ENCODE peak calls at places on chromosomes 6 and 20, in four cellular contexts. H is K562, P is GM12878, Y is GM12891. T is an unnamed sample.

GRCh38 chr6:31122803-31123706 is 2.8 kb upstream of the CDSN start:
- DNase-seq in P (no peak), Y (no peak), H (peak; percentile 55), T (no peak)

GRCh38 chr6:111992851-111993250 is 61.1 kb upstream of the CCN6 start:
- DNase-seq in P (no peak), H (no peak), Y (no peak), T (no peak)

GRCh38 chr6:27758471-27758870 is 153.7 kb downstream of the OR2B2 start:
- DNase-seq in P (no peak), H (peak; percentile 14), Y (no peak), T (no peak)

GRCh38 chr6:33492093-33492492 is 37.7 kb downstream of the ZBTB9 start:
- DNase-seq in H (no peak), P (no peak), Y (no peak), T (no peak)

GRCh38 chr6:134331255-134331654 is 13.3 kb upstream of the SGK1 start:
- DNase-seq in H (no peak), P (no peak), Y (no peak), T (no peak)

GRCh38 chr6:147382945-147383554 is 125.4 kb upstream of the SAMD5 start:
- DNase-seq in P (no peak), Y (no peak), H (peak; percentile 34), T (no peak)

GRCh38 chr6:154593122-154593521 is 82.6 kb upstream of the CNKSR3 start:
- DNase-seq in P (no peak), Y (no peak), H (peak; percentile 44), T (no peak)

GRCh38 chr20:63626424-63627128 is at the start of gene GMEB2:
- DNase-seq in Y (peak; percentile 80), H (peak; percentile 87), P (no peak), T (peak; percentile 71)

GRCh38 chr20:1313236-1313964 is 15.5 kb downstream of the SDCBP2 start:
- DNase-seq in H (peak; percentile 70), P (no peak), Y (peak; percentile 83), T (no peak)

GRCh38 chr20:53606364-53606985 is 12.8 kb upstream of the ZNF217 start:
- DNase-seq in Y (no peak), P (no peak), H (no peak), T (no peak)

GRCh38 chr6:14066782-14067406 is 50.7 kb upstream of the CD83 start:
- DNase-seq in Y (peak; percentile 37), H (peak; percentile 72), P (no peak), T (peak; percentile 26)

GRCh38 chr6:145836170-145836569 is 21.6 kb upstream of the FBXO30 start:
- DNase-seq in P (no peak), Y (no peak), H (no peak), T (no peak)
- TF ChIP-seq SPI1 in P (no peak), Y (no peak), H (no peak), T (no peak)

GRCh38 chr20:19868383-19868782 is 110.3 kb downstream of the RIN2 start:
- DNase-seq in P (no peak), H (no peak), Y (no peak), T (peak; percentile 28)

GRCh38 chr20:19866070-19866469 is 108.0 kb downstream of the RIN2 start:
- DNase-seq in H (no peak), Y (no peak), P (no peak), T (no peak)

GRCh38 chr20:19867074-19867473 is 109.0 kb downstream of the RIN2 start:
- DNase-seq in P (no peak), H (no peak), Y (no peak), T (peak; percentile 7)

GRCh38 chr20:19864130-19864529 is 106.1 kb downstream of the RIN2 start:
- DNase-seq in Y (no peak), H (no peak), P (no peak), T (no peak)

GRCh38 chr20:19867940-19868371 is 109.9 kb downstream of the RIN2 start:
- DNase-seq in Y (no peak), H (no peak), P (no peak), T (peak; percentile 78)
- TF ChIP-seq SPI1 in Y (no peak), H (no peak), P (no peak), T (peak; percentile 15)

GRCh38 chr20:46757135-46757534 is 47.7 kb downstream of the SLC2A10 start:
- DNase-seq in Y (no peak), P (no peak), H (no peak), T (no peak)

GRCh38 chr20:46755483-46756417 is 46.3 kb downstream of the SLC2A10 start:
- DNase-seq in P (no peak), Y (no peak), H (no peak), T (no peak)

GRCh38 chr20:46758929-46759669 is 49.6 kb downstream of the SLC2A10 start:
- DNase-seq in P (no peak), H (no peak), Y (no peak), T (no peak)

GRCh38 chr20:46756419-46756818 is 47.0 kb downstream of the SLC2A10 start:
- DNase-seq in H (no peak), P (no peak), Y (no peak), T (no peak)

DNA sequence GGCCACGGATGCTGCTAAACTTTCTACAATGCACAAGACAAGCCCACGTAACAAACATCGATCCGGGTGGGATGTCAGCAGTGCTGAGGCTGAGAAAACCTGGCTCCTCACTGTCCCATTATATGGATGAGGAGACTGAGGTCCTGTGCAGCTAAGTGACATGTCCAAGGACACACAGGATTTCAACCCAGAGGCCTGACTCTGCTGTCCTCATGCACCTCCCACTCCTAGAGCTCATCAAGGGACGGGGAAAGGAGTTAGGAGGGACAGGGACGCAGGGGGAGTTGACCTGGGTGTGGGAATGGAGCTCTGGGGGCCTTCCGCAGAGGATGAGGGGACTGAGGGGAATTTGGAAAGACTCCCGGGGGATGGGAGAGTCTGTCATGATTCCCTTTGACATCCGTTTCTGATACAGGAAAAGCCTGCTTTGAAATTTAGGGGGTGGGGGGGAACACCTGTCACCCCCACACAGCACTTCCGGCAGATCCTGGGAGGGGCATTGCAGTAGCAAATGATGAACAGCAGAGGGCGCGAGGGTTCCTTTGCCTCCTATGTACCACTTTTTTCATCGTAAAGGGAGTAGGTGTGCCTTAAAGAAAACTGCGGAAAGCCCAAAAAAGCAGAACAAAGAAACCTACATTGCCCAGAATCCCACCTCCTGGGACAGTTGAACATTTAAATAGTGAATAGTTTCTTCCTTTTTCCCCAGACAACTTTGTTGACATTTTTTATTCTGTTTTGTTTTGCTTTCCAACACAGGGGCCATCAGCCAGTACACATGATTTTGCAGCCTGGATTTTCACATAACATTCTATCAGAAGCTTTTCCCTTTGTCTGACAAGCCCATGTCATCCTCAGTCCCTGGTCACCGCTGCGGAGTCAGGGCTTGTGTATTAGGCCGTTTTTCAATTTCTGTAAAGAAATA is 48.6 kb downstream of the SLC2A10 start:
- DNase-seq in H (peak; percentile 81), Y (peak; percentile 55), P (peak; percentile 30), T (no peak)
- TF ChIP-seq SPI1 in H (no peak), Y (no peak), P (no peak), T (no peak)

GRCh38 chr6:156068870-156069269 is 613.2 kb upstream of the NOX3 start:
- DNase-seq in H (no peak), P (no peak), Y (no peak), T (no peak)
- TF ChIP-seq SPI1 in H (no peak), P (no peak), Y (no peak), T (no peak)

GRCh38 chr6:158068156-158068892 is 86.7 kb downstream of the SYNJ2 start:
- DNase-seq in P (no peak), H (no peak), Y (no peak), T (no peak)

GRCh38 chr6:158068893-158069799 is 87.5 kb downstream of the SYNJ2 start:
- DNase-seq in H (peak; percentile 32), P (no peak), Y (no peak), T (no peak)

GRCh38 chr6:158066161-158066781 is 84.6 kb downstream of the SYNJ2 start:
- DNase-seq in Y (no peak), H (no peak), P (no peak), T (no peak)

GRCh38 chr6:158069800-158070195 is 88.1 kb downstream of the SYNJ2 start:
- DNase-seq in P (no peak), H (no peak), Y (no peak), T (no peak)

GRCh38 chr6:158067436-158068015 is 85.9 kb downstream of the SYNJ2 start:
- DNase-seq in P (no peak), Y (no peak), H (no peak), T (no peak)
- TF ChIP-seq SPI1 in P (no peak), Y (no peak), H (no peak), T (no peak)

GRCh38 chr6:1335367-1336037 is 23.6 kb downstream of the FOXQ1 start:
- DNase-seq in Y (no peak), H (no peak), P (no peak), T (peak; percentile 55)
- TF ChIP-seq SPI1 in Y (no peak), H (no peak), P (no peak), T (no peak)

T was measured in HL-60.